ENCODE peak calls at places on chromosome 7, in seven cellular contexts. P is upper lobe of right lung, J is tibial artery, S is GM10248, R is transverse colon, L is GM12865, H is MM.1S. N is an unnamed sample.

GRCh38 chr7:143487566-143487965 is 9.9 kb downstream of the TAS2R41 start:
- DNase-seq in S (no peak), R (peak; percentile 59), J (peak; percentile 82), P (peak; percentile 67), H (peak; percentile 88), L (no peak), N (no peak)

GRCh38 chr7:46478046-46478445 is 557.0 kb upstream of the IGFBP3 start:
- DNase-seq in L (no peak), H (peak; percentile 62), P (no peak), J (no peak), S (no peak), R (no peak), N (no peak)

GRCh38 chr7:140062118-140062527 is 628 bp downstream of the PARP12 start:
- DNase-seq in J (no peak), L (peak; percentile 64), S (peak; percentile 40), H (no peak), R (peak; percentile 50), P (peak; percentile 78), N (no peak)

GRCh38 chr7:45685619-45686240 is 111.6 kb downstream of the ADCY1 start:
- DNase-seq in H (no peak), S (no peak), P (peak; percentile 49), L (no peak), J (peak; percentile 48), R (no peak), N (no peak)

GRCh38 chr7:108037748-108038147 is 34.8 kb upstream of the LAMB1 start:
- DNase-seq in S (no peak), P (no peak), H (no peak), R (no peak), J (no peak), L (no peak), N (no peak)

GRCh38 chr7:66460921-66461361 is 167.7 kb upstream of the KCTD7 start:
- DNase-seq in J (no peak), L (no peak), R (no peak), S (no peak), H (no peak), P (no peak), N (no peak)

GRCh38 chr7:85489498-85489897 is 302.6 kb upstream of the SEMA3D start:
- DNase-seq in P (no peak), S (no peak), J (no peak), R (no peak), L (no peak), H (no peak), N (no peak)

GRCh38 chr7:38411404-38411803 is 138.0 kb upstream of the TARP start:
- DNase-seq in L (peak; percentile 43), H (peak; percentile 30), J (no peak), S (no peak), R (no peak), P (no peak), N (no peak)

GRCh38 chr7:155951554-155952158 is 139.4 kb upstream of the SHH start:
- DNase-seq in L (no peak), P (no peak), J (no peak), S (no peak), H (no peak), R (peak; percentile 25), N (no peak)

GRCh38 chr7:140724706-140725105 is 28.2 kb downstream of the NDUFB2 start:
- DNase-seq in H (no peak), J (no peak), P (no peak), R (no peak), S (no peak), L (no peak), N (no peak)

GRCh38 chr7:95611224-95611623 is 14.9 kb upstream of the PDK4 start:
- DNase-seq in J (no peak), L (no peak), P (no peak), R (no peak), S (no peak), H (no peak), N (no peak)

GRCh38 chr7:36154255-36155212 is 1.5 kb downstream of the EEPD1 start:
- DNase-seq in R (no peak), J (no peak), L (no peak), P (no peak), S (no peak), H (no peak), N (no peak)

GRCh38 chr7:65239707-65240352 is 133.8 kb upstream of the ZNF92 start:
- DNase-seq in H (no peak), J (no peak), R (no peak), S (no peak), P (peak; percentile 80), L (no peak), N (peak; percentile 44)

GRCh38 chr7:36286241-36286640 is 103.4 kb upstream of the ANLN start:
- DNase-seq in L (peak; percentile 46), R (no peak), P (no peak), H (no peak), S (no peak), J (no peak), N (no peak)

GRCh38 chr7:50185188-50185587 is 92.1 kb upstream of the ZPBP start:
- DNase-seq in S (no peak), P (no peak), H (no peak), J (no peak), L (no peak), R (no peak), N (no peak)

GRCh38 chr7:519974-520458 is 370 bp upstream of the PDGFA start:
- DNase-seq in H (no peak), L (peak; percentile 45), R (peak; percentile 48), P (peak; percentile 84), J (peak; percentile 88), S (no peak), N (no peak)

GRCh38 chr7:5177060-5177459 is 13.0 kb upstream of the WIPI2 start:
- DNase-seq in R (peak; percentile 40), S (no peak), L (no peak), J (peak; percentile 90), P (peak; percentile 73), H (no peak), N (peak; percentile 69)

GRCh38 chr7:1059200-1060091 is 15.1 kb downstream of the GPR146 start:
- DNase-seq in S (peak; percentile 61), J (no peak), R (peak; percentile 56), H (no peak), P (peak; percentile 84), L (peak; percentile 85), N (peak; percentile 90)

GRCh38 chr7:38630720-38631673 is at the start of gene AMPH:
- DNase-seq in L (no peak), J (no peak), S (no peak), H (peak; percentile 15), P (no peak), R (peak; percentile 15), N (peak; percentile 33)

GRCh38 chr7:74194686-74195085 is 15.1 kb upstream of the LAT2 start:
- DNase-seq in R (no peak), L (no peak), J (peak; percentile 28), S (no peak), P (peak; percentile 33), H (no peak), N (no peak)
- TF ChIP-seq CTCF in R (no peak), L (no peak), J (no peak), S (no peak), P (no peak), H (no peak), N (no peak)

GRCh38 chr7:33760146-33760545 is 145.2 kb upstream of the BMPER start:
- DNase-seq in S (no peak), H (no peak), P (no peak), J (no peak), R (no peak), L (no peak), N (no peak)

GRCh38 chr7:33761440-33762080 is 143.8 kb upstream of the BMPER start:
- DNase-seq in S (no peak), R (no peak), P (no peak), J (no peak), H (no peak), L (no peak), N (no peak)

GRCh38 chr7:33762903-33763295 is 142.4 kb upstream of the BMPER start:
- DNase-seq in P (no peak), H (no peak), L (no peak), J (no peak), R (no peak), S (no peak), N (no peak)

GRCh38 chr7:33760834-33761233 is 144.5 kb upstream of the BMPER start:
- DNase-seq in J (no peak), H (no peak), S (no peak), P (no peak), R (no peak), L (no peak), N (no peak)

DNA sequence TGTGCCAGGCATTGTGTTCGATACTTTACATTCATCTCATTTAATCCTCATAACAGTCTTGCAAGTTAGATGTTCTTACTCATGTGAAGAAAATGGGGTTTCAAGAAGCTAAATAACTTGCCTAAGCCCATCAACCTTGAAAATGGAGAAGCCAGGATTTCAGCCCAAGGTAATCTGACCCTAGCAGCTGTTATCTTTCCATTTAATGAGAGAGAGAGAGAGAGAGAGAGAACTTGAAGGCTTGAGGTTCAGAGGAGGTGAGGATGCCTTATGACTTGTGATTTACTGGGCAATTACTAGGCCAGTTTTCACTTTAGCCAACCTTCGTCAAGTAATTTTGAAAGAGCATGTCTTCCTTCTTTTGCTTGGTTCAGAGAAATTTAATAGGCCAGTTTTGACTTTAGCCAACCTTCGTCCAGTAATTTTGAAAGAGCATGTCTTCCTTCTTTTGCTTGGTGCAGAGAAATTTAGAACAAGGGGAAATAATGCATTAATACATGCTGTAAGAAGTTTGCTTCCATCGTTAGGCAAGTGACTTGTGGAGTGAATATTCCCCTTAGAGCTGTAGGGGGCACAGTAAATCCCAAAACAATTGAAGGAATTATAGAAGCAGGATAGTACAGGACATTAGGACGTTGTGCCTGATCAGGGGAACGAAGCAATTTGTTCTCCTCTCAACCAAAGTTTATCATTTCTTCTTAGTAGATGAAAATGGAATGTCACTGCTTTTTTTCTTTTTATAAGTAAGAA is 143.0 kb upstream of the BMPER start:
- DNase-seq in J (no peak), R (no peak), L (no peak), H (no peak), S (no peak), P (no peak), N (no peak)
- TF ChIP-seq CTCF in J (no peak), R (no peak), L (no peak), H (no peak), S (no peak), P (no peak), N (peak; percentile 18)

DNA sequence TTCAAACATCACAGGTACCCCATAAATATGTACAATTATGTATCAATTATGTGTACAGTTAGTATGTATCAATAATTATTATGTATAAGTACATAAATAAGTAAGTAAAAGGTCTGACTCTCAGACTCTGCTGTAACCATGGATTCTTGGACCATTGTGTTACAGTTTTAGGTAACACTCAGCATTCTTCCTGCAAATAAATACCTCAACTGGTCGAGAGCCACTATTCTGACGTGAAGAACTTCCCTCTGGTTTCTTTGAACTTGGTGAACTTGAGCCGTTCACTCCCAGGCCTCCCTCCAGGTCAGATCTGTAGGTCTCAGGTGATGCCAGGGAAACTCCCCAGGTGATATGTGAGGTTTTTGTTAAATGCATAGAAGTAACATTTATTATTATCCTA is 191.8 kb upstream of the PLXNA4 start:
- DNase-seq in J (no peak), L (no peak), S (no peak), P (no peak), H (no peak), R (no peak), N (no peak)
- TF ChIP-seq CTCF in J (no peak), L (no peak), S (no peak), P (no peak), H (no peak), R (no peak), N (no peak)

DNA sequence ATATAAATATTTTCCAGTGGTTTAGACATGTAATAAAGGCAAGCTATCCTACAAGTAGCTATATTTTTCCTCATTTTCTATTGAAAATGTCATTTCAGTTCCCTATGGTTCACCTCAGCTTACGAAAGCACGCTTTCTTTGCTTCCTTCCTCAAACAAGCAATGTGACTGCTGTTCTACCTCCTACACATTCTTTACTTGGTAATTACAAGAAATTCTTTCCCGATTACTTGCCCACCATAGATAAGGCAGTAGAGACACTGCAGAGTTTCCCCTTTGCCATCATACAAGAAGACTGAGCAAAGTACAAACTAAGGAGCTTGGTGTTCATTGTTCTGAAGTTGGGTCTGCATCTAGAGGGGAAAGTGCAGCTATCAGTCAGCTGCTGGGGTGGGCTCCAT is 249.4 kb downstream of the CRPPA start:
- DNase-seq in J (no peak), L (no peak), S (no peak), P (no peak), H (no peak), R (no peak), N (no peak)
- TF ChIP-seq CTCF in J (no peak), L (no peak), S (no peak), P (no peak), H (no peak), R (no peak), N (no peak)

N was measured in D721Med.